ENCODE peak calls at places on chromosomes 4 and X, in four cellular contexts. One of them, this sample, is unnamed.

GRCh38 chrX:117376460-117376859 is 740.1 kb downstream of the KLHL13 start:
- DNase-seq in CD4-positive, alpha-beta T cell: no peak
- DNase-seq in NCI-H146: no peak
- DNase-seq in neural crest cell: no peak
- DNase-seq in this sample: no peak

GRCh38 chr4:174318829-174319764 is 35.4 kb downstream of the CEP44 start:
- DNase-seq in NCI-H146: peak
- DNase-seq in CD4-positive, alpha-beta T cell: no peak
- DNase-seq in neural crest cell: no peak
- DNase-seq in this sample: peak

GRCh38 chr4:86706923-86707597 is 112.9 kb downstream of the PTPN13 start:
- DNase-seq in neural crest cell: no peak
- DNase-seq in CD4-positive, alpha-beta T cell: no peak
- DNase-seq in NCI-H146: no peak
- DNase-seq in this sample: no peak

GRCh38 chr4:86218721-86219481 is 141.0 kb downstream of the MAPK10 start:
- DNase-seq in NCI-H146: no peak
- DNase-seq in CD4-positive, alpha-beta T cell: no peak
- DNase-seq in neural crest cell: no peak
- DNase-seq in this sample: peak

GRCh38 chr4:92121099-92121498 is 182.7 kb upstream of the GRID2 start:
- DNase-seq in neural crest cell: no peak
- DNase-seq in NCI-H146: no peak
- DNase-seq in CD4-positive, alpha-beta T cell: no peak
- DNase-seq in this sample: peak

GRCh38 chrX:1397441-1397840 is 5.5 kb upstream of the SLC25A6 start:
- DNase-seq in NCI-H146: no peak
- DNase-seq in neural crest cell: no peak
- DNase-seq in CD4-positive, alpha-beta T cell: no peak
- DNase-seq in this sample: no peak

GRCh38 chrX:140141444-140142029 is 176.2 kb upstream of the CXorf66 start:
- DNase-seq in neural crest cell: peak
- DNase-seq in CD4-positive, alpha-beta T cell: no peak
- DNase-seq in NCI-H146: peak
- DNase-seq in this sample: peak

GRCh38 chr4:167885071-167885470 is 207.3 kb upstream of the ANXA10 start:
- DNase-seq in neural crest cell: no peak
- DNase-seq in CD4-positive, alpha-beta T cell: no peak
- DNase-seq in NCI-H146: no peak
- DNase-seq in this sample: no peak

GRCh38 chr4:153488006-153488718 is 22.0 kb downstream of the TMEM131L start:
- DNase-seq in NCI-H146: no peak
- DNase-seq in CD4-positive, alpha-beta T cell: peak
- DNase-seq in neural crest cell: no peak
- DNase-seq in this sample: peak

GRCh38 chr4:105560488-105560887 is 8.1 kb downstream of the ARHGEF38 start:
- DNase-seq in neural crest cell: no peak
- DNase-seq in NCI-H146: no peak
- DNase-seq in CD4-positive, alpha-beta T cell: no peak
- DNase-seq in this sample: no peak

GRCh38 chrX:56788717-56789122 is 59.7 kb downstream of the NBDY start:
- DNase-seq in CD4-positive, alpha-beta T cell: no peak
- DNase-seq in neural crest cell: no peak
- DNase-seq in NCI-H146: no peak
- DNase-seq in this sample: no peak

GRCh38 chr4:77418333-77418732 is 187.3 kb upstream of the CXCL13 start:
- DNase-seq in neural crest cell: no peak
- DNase-seq in NCI-H146: no peak
- DNase-seq in CD4-positive, alpha-beta T cell: no peak
- DNase-seq in this sample: peak

GRCh38 chr4:99362768-99363167 is 10.2 kb upstream of the ADH1C start:
- DNase-seq in neural crest cell: no peak
- DNase-seq in NCI-H146: no peak
- DNase-seq in CD4-positive, alpha-beta T cell: no peak
- DNase-seq in this sample: no peak

GRCh38 chrX:39750798-39751197 is 347.0 kb downstream of the BCOR start:
- DNase-seq in CD4-positive, alpha-beta T cell: no peak
- DNase-seq in NCI-H146: no peak
- DNase-seq in neural crest cell: no peak
- DNase-seq in this sample: no peak

GRCh38 chr4:165600959-165601674 is 222.3 kb downstream of the CPE start:
- DNase-seq in CD4-positive, alpha-beta T cell: no peak
- DNase-seq in NCI-H146: no peak
- DNase-seq in neural crest cell: no peak
- DNase-seq in this sample: no peak

GRCh38 chrX:65072590-65072989 is 96.3 kb upstream of the ZC4H2 start:
- DNase-seq in NCI-H146: no peak
- DNase-seq in CD4-positive, alpha-beta T cell: no peak
- DNase-seq in neural crest cell: no peak
- DNase-seq in this sample: no peak

GRCh38 chr4:158538176-158538575 is 16.5 kb downstream of the RXFP1 start:
- DNase-seq in neural crest cell: no peak
- DNase-seq in NCI-H146: no peak
- DNase-seq in CD4-positive, alpha-beta T cell: no peak
- DNase-seq in this sample: no peak

GRCh38 chr4:25915359-25915716 is 1.3 kb downstream of the SMIM20 start:
- DNase-seq in neural crest cell: no peak
- DNase-seq in NCI-H146: no peak
- DNase-seq in CD4-positive, alpha-beta T cell: no peak
- DNase-seq in this sample: peak

This sample was measured in NCI-H69.